ENCODE peak calls at places on chromosomes 7 and 10, in six cellular contexts. F is ELF-1, B is dermis microvascular lymphatic vessel endothelial cell, K is cerebellum, V is amniotic stem cell, M is kidney tubule cell. R is an unnamed sample.
A peak's percentile ranks its signal among the peaks of the same experiment; 100 is the strongest.

GRCh38 chr10:7787150-7787856 is 490 bp downstream of the KIN start:
- DNase-seq in V (no peak), M (peak; percentile 17), K (no peak), B (peak; percentile 15), F (no peak), R (peak; percentile 9)

GRCh38 chr10:63987212-63987611 is 466.0 kb downstream of the REEP3 start:
- DNase-seq in B (no peak), K (no peak), F (no peak), M (no peak), V (no peak), R (no peak)

GRCh38 chr10:126945351-126946035 is 40.3 kb downstream of the DOCK1 start:
- DNase-seq in M (peak; percentile 82), K (no peak), V (no peak), F (no peak), B (no peak), R (no peak)

GRCh38 chr7:47336178-47337020 is 245.5 kb downstream of the TNS3 start:
- DNase-seq in F (no peak), M (peak; percentile 4), V (no peak), B (no peak), K (peak; percentile 86), R (peak; percentile 97)

GRCh38 chr10:129963831-129964501 is at the start of gene EBF3:
- DNase-seq in M (peak; percentile 42), K (no peak), V (peak; percentile 56), F (peak; percentile 91), B (peak; percentile 86), R (peak; percentile 95)

GRCh38 chr7:101814996-101815825 is 2.2 kb upstream of the CUX1 start:
- DNase-seq in K (peak; percentile 71), B (peak; percentile 49), V (no peak), F (peak; percentile 43), M (no peak), R (no peak)

GRCh38 chr7:38339953-38340819 is 66.8 kb upstream of the TARP start:
- DNase-seq in M (no peak), F (no peak), K (no peak), V (no peak), B (no peak), R (no peak)

GRCh38 chr10:118444016-118444415 is 101.9 kb upstream of the FAM204A start:
- DNase-seq in K (no peak), V (no peak), M (no peak), F (no peak), B (no peak), R (no peak)

GRCh38 chr7:27147211-27148030 is at the start of gene HOXA6:
- DNase-seq in M (peak; percentile 78), V (no peak), F (peak; percentile 58), B (peak; percentile 62), K (no peak), R (no peak)

GRCh38 chr10:18203526-18203925 is 63.3 kb downstream of the CACNB2 start:
- DNase-seq in M (no peak), K (no peak), V (no peak), B (no peak), F (no peak), R (no peak)

GRCh38 chr7:36137754-36138153 is 15.3 kb upstream of the EEPD1 start:
- DNase-seq in B (no peak), F (no peak), V (no peak), K (no peak), M (no peak), R (no peak)

GRCh38 chr10:109934958-109935793 is 11.9 kb upstream of the XPNPEP1 start:
- DNase-seq in M (no peak), K (no peak), V (no peak), F (peak; percentile 77), B (peak; percentile 100), R (peak; percentile 97)

GRCh38 chr10:91796332-91797076 is 1.7 kb upstream of the TNKS2 start:
- DNase-seq in M (peak; percentile 31), V (no peak), F (peak; percentile 25), K (peak; percentile 61), B (no peak), R (no peak)

GRCh38 chr7:128154519-128154918 is 86.6 kb upstream of the LEP start:
- DNase-seq in V (no peak), B (no peak), K (no peak), M (no peak), F (no peak), R (peak; percentile 41)

GRCh38 chr10:84946984-84947383 is 618.6 kb downstream of the CCSER2 start:
- DNase-seq in B (no peak), M (no peak), F (no peak), V (no peak), K (no peak), R (no peak)

GRCh38 chr7:45294559-45294958 is 137.0 kb downstream of the RAMP3 start:
- DNase-seq in K (peak; percentile 32), M (no peak), B (no peak), V (no peak), F (no peak), R (no peak)

GRCh38 chr10:61731638-61732037 is 68.9 kb downstream of the CABCOCO1 start:
- DNase-seq in B (no peak), F (no peak), K (no peak), M (no peak), V (no peak), R (no peak)

GRCh38 chr10:29113251-29113945 is 175.5 kb upstream of the LYZL1 start:
- DNase-seq in K (no peak), B (no peak), V (no peak), M (peak; percentile 57), F (peak; percentile 81), R (no peak)

GRCh38 chr7:17878621-17879020 is 61.7 kb downstream of the SNX13 start:
- DNase-seq in F (no peak), M (no peak), B (no peak), V (no peak), K (no peak), R (no peak)

GRCh38 chr7:1669954-1670893 is at the start of gene ELFN1:
- DNase-seq in V (no peak), K (no peak), F (peak; percentile 68), B (no peak), M (no peak), R (no peak)

GRCh38 chr7:108000875-108001758 is 1.8 kb downstream of the LAMB1 start:
- DNase-seq in B (peak; percentile 99), V (no peak), F (peak; percentile 82), M (peak; percentile 77), K (peak; percentile 61), R (peak; percentile 44)

GRCh38 chr7:87797798-87798403 is 78.3 kb downstream of the SLC25A40 start:
- DNase-seq in F (no peak), K (peak; percentile 63), M (peak; percentile 81), B (peak; percentile 69), V (peak; percentile 3), R (peak; percentile 72)

GRCh38 chr7:44286182-44286617 is 39.2 kb downstream of the CAMK2B start:
- DNase-seq in F (peak; percentile 58), M (no peak), K (peak; percentile 76), B (no peak), V (no peak), R (no peak)

GRCh38 chr10:79048639-79049550 is 19.9 kb upstream of the ZMIZ1 start:
- DNase-seq in B (no peak), K (no peak), V (no peak), M (no peak), F (no peak), R (no peak)

GRCh38 chr7:126483972-126484371 is 768.8 kb downstream of the GRM8 start:
- DNase-seq in M (no peak), K (no peak), F (no peak), B (no peak), V (no peak), R (peak; percentile 97)

GRCh38 chr7:70502117-70502516 is 629.8 kb upstream of the GALNT17 start:
- DNase-seq in K (no peak), V (no peak), B (no peak), M (no peak), F (no peak), R (no peak)

GRCh38 chr7:114931656-114932011 is 9.7 kb downstream of the MDFIC start:
- DNase-seq in M (no peak), V (no peak), B (no peak), F (no peak), K (no peak), R (no peak)

GRCh38 chr7:123757095-123757494 is 8.3 kb upstream of the WASL start:
- DNase-seq in V (no peak), F (no peak), M (peak; percentile 46), K (no peak), B (no peak), R (no peak)

GRCh38 chr7:133755922-133756321 is 371.2 kb upstream of the LRGUK start:
- DNase-seq in F (no peak), V (no peak), B (no peak), K (no peak), M (no peak), R (no peak)

R was measured in LHCN-M2.